ENCODE peak calls at places on chromosomes 16 and 17, in five cellular contexts. X is HFFc6; Y is mesenchymal stem cell; E is stimulated activated CD4-positive, alpha-beta T cell treated with anti-CD3 and anti-CD28 coated beads, TNF-alpha, amount 100 ng/mL, for 48 hours; D is GF-D8. K is an unnamed sample.

GRCh38 chr17:28379814-28380571 is 8.5 kb downstream of the SARM1 start:
- DNase-seq in X (peak), Y (no peak), E (no peak), D (no peak), K (no peak)

GRCh38 chr17:8964801-8965393 is 610 bp downstream of the PIK3R5 start:
- DNase-seq in X (no peak), Y (no peak), E (no peak), D (no peak), K (no peak)

GRCh38 chr17:298791-299450 is 53.7 kb downstream of the RPH3AL start:
- DNase-seq in X (no peak), Y (no peak), E (no peak), D (no peak), K (no peak)

GRCh38 chr17:38352245-38353083 is 820 bp downstream of the SOCS7 start:
- DNase-seq in X (no peak), Y (peak), E (no peak), D (no peak), K (peak)

GRCh38 chr16:84662471-84662870 is 14.2 kb downstream of the KLHL36 start:
- DNase-seq in X (no peak), Y (no peak), E (no peak), D (no peak), K (no peak)

GRCh38 chr17:73571524-73572130 is 72.6 kb downstream of the SDK2 start:
- DNase-seq in X (no peak), Y (no peak), E (no peak), D (no peak), K (no peak)

GRCh38 chr17:50986989-50987660 is 121.0 kb upstream of the TOB1 start:
- DNase-seq in X (peak), Y (no peak), E (no peak), D (no peak), K (no peak)

GRCh38 chr16:88454315-88455057 is 1.4 kb downstream of the ZFPM1 start:
- DNase-seq in X (no peak), Y (no peak), E (no peak), D (no peak), K (peak)

GRCh38 chr17:59804910-59805381 is 87.8 kb downstream of the TUBD1 start:
- DNase-seq in X (no peak), Y (no peak), E (no peak), D (no peak), K (no peak)

GRCh38 chr17:32452281-32452680 is 8.0 kb downstream of the PSMD11 start:
- DNase-seq in X (no peak), Y (no peak), E (no peak), D (no peak), K (no peak)